ENCODE peak calls at places on chromosome 4, in four cellular contexts. U is neural progenitor cell, L is PC-3, E is OCI-LY7. T is an unnamed sample. For H3K79me2, the result is how much of the 10 kb centered on the place peaks cover.

GRCh38 chr4:53189011-53189410 is 176.8 kb downstream of the SCFD2 start:
- DNase-seq in L (no peak), E (no peak), U (no peak), T (peak)

GRCh38 chr4:7157666-7158065 is 34.7 kb upstream of the SORCS2 start:
- DNase-seq in U (no peak), L (no peak), E (no peak), T (no peak)

GRCh38 chr4:163748474-163748873 is 254.0 kb downstream of the TMA16 start:
- DNase-seq in U (no peak), E (no peak), L (peak), T (peak)

GRCh38 chr4:3742610-3743009 is 23.6 kb upstream of the ADRA2C start:
- DNase-seq in E (no peak), U (no peak), L (no peak), T (no peak)

GRCh38 chr4:7384929-7385890 is 49.5 kb downstream of the PSAPL1 start:
- DNase-seq in L (no peak), E (no peak), U (no peak), T (no peak)

GRCh38 chr4:154205471-154205870 is 286.1 kb downstream of the DCHS2 start:
- DNase-seq in U (no peak), E (no peak), L (no peak), T (peak)

GRCh38 chr4:128362760-128363159 is 75.1 kb upstream of the PGRMC2 start:
- DNase-seq in L (no peak), U (no peak), E (no peak), T (no peak)

GRCh38 chr4:48227662-48228061 is 42.0 kb downstream of the TEC start:
- DNase-seq in L (no peak), U (no peak), E (no peak), T (no peak)

GRCh38 chr4:89111833-89112563 is 665 bp downstream of the TIGD2 start:
- DNase-seq in U (peak), E (no peak), L (peak), T (peak)

GRCh38 chr4:18882468-18882867 is 860.9 kb upstream of the LCORL start:
- DNase-seq in L (peak), E (no peak), U (peak), T (peak)

GRCh38 chr4:128803783-128804182 is 5.7 kb upstream of the JADE1 start:
- DNase-seq in L (no peak), E (peak), U (no peak), T (no peak)

GRCh38 chr4:153465583-153465921 is 608 bp upstream of the TMEM131L start:
- DNase-seq in E (peak), U (peak), L (peak), T (peak)

GRCh38 chr4:1052231-1052671 is 40.8 kb downstream of the FGFRL1 start:
- DNase-seq in E (no peak), L (no peak), U (peak), T (peak)

GRCh38 chr4:185352202-185352601 is 43.5 kb downstream of the LRP2BP start:
- DNase-seq in L (no peak), E (no peak), U (no peak), T (no peak)

GRCh38 chr4:138741778-138742377 is 273.7 kb upstream of the NOCT start:
- DNase-seq in U (no peak), L (no peak), E (no peak), T (no peak)

GRCh38 chr4:172736046-172736445 is 432.6 kb upstream of the GALNT7 start:
- DNase-seq in U (no peak), L (no peak), E (peak), T (no peak)

DNA sequence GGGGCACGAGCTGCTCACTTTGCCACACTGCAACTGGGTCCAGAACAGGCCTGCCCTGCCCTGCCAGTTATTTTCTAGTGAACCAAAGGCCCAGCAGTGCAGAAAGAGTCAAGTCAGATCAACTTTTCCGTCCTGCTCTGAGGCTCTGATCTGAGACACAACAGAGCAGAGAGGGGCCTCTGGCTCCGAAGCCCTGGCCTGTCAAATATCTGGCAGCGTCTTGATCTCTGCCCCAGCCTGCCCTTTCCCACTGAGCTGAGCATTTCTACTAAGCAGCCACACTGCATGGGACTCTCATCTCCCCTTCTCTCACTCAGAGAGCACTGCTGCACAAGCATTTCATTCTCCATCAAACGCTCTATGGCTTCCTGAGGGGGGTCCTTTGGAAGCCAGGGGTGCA is 11.8 kb downstream of the IGFBP7 start:
- DNase-seq in L (no peak), E (no peak), U (no peak), T (no peak)
- H3K79me2 ChIP-seq in L (under half), E (under half), U (under half), T (half or more)

GRCh38 chr4:11194431-11194830 is 234.3 kb downstream of the HS3ST1 start:
- DNase-seq in L (no peak), U (no peak), E (no peak), T (no peak)
- TF ChIP-seq EZH2phosphoT487 in L (no peak), U (no peak), E (no peak), T (no peak)

DNA sequence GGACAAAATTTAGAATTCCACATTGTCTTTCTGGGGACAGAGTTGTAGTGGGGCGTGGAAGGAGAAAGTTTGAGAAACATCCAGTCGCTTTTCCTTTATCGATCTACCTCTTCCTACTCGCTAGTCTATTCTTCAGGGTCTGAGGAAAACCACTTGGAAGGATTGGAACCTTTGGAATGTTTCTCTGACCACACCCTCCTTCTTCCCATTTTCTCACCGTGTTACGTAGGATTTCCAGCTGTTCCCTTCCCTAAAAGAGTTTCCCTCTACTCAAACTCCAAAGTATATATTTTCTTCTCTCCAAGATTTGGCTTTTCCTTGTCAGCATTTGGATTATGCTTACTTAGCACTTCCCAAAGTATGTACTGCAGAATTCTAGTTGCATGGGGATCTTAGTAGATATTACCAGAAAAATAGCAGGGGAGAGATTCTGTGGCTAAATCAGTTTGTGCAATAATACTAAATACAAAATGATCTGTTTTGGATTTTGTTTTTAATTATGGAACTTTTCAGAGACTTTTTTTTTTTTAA is 4.9 kb downstream of the ENPEP start:
- DNase-seq in E (no peak), L (no peak), U (no peak), T (no peak)
- H3K4me2 ChIP-seq in E (no peak), L (no peak), U (no peak), T (peak)

DNA sequence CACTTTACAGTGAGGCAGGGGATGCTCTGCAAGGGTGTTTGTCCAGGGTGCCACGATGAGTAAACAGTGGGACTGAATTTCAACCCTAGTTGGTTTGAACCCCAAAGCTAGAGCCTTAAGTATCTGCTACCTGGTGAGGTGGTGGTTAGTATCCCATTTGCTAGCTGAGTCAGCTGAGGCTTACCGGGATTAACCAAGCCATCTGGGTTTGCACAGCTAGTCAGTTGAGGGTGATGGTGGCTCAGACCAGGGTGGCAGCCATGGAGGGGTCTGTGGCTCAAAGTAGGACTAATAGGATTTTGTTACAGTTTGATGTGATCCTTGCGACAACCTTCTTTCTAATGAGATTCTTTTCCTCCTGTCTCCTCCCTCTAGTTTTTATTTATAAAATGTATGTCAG is 1.9 kb downstream of the EVC start:
- DNase-seq in L (no peak), E (no peak), U (no peak), T (peak)
- H3K79me2 ChIP-seq in L (half or more), E (under half), U (under half), T (half or more)

DNA sequence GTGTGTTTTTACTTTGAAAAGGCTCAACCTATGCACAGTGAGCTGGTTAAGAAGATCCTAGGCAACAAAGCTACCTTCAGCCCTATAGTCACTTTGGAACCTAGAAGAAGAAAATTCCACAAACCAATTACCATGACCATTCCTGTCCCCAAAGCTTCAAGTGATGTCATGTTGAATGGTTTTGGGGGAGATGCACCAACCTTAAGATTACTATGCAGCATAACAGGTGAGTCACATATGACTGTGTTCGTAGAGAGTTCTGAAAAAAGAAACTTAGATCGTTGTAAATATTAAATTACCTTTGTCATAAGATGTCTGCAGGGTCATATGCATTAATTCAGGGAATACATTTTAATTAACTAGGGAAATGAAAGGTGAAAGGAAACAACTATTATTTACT is 287.1 kb downstream of the ANK2 start:
- DNase-seq in U (no peak), E (no peak), L (peak), T (peak)
- TF ChIP-seq EZH2phosphoT487 in U (no peak), E (no peak), L (no peak), T (no peak)

DNA sequence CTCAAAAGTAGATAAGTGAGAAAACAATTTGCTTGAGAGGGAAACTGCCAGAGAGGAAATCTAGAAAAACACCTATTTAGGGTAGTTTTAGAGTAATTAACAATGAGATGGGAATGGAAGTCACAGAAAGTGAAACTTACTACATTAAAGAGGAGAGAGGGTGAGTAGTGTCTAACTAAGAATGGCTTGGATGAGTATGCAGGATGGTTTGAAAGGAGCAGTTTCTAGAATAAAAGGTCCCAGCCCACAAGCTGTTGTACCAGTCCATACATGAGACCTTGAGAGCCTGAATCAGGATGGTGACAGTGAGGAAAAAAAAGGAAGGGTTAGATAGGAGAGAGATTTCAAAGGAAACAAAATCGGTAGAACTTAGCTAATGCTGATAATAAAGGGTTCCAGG is 1.3 kb downstream of the GAR1 start:
- DNase-seq in E (no peak), U (no peak), L (no peak), T (peak)
- H3K4me2 ChIP-seq in E (peak), U (peak), L (peak), T (peak)